ENCODE peak calls at places on chromosomes 13 and 19, in five cellular contexts. R is SIG-M5; C is non-pigmented ciliary epithelial cell; S is stimulated activated CD8-positive, alpha-beta memory T cell treated with anti-CD3 and anti-CD28 coated beads, Interleukin-7, amount 100 ng/mL, for 1 hour; Q is ELR. G is an unnamed sample.

GRCh38 chr13:104015646-104016396 is 949.6 kb upstream of the SLC10A2 start:
- DNase-seq in R (no peak), C (peak; percentile 89), S (no peak), Q (no peak), G (no peak)

GRCh38 chr13:51585234-51585672 is 991 bp downstream of the WDFY2 start:
- DNase-seq in R (peak; percentile 43), C (no peak), S (no peak), Q (peak; percentile 38), G (peak; percentile 5)

GRCh38 chr13:23724196-23724970 is 154.2 kb downstream of the TNFRSF19 start:
- DNase-seq in R (no peak), C (no peak), S (no peak), Q (peak; percentile 69), G (peak; percentile 7)

GRCh38 chr19:6138066-6138465 is 2.6 kb downstream of the ACSBG2 start:
- DNase-seq in R (no peak), C (no peak), S (no peak), Q (no peak), G (no peak)

GRCh38 chr19:57280913-57281425 is 684 bp downstream of the ZNF460 start:
- DNase-seq in R (no peak), C (no peak), S (no peak), Q (peak; percentile 37), G (peak; percentile 16)

GRCh38 chr13:113756441-113757097 is 2.5 kb upstream of the TMEM255B start:
- DNase-seq in R (no peak), C (no peak), S (no peak), Q (peak; percentile 23), G (no peak)

GRCh38 chr13:29481603-29482002 is 113.9 kb downstream of the SLC7A1 start:
- DNase-seq in R (no peak), C (no peak), S (no peak), Q (no peak), G (no peak)

GRCh38 chr13:94657167-94657566 is 55.2 kb downstream of the SOX21 start:
- DNase-seq in R (no peak), C (no peak), S (no peak), Q (peak; percentile 61), G (peak; percentile 9)

GRCh38 chr13:20713751-20714150 is 10.3 kb downstream of the IL17D start:
- DNase-seq in R (no peak), C (no peak), S (no peak), Q (peak; percentile 80), G (peak; percentile 84)

GRCh38 chr19:3555653-3556422 is 1.5 kb downstream of the MFSD12 start:
- DNase-seq in R (no peak), C (no peak), S (no peak), Q (no peak), G (no peak)

GRCh38 chr19:13428352-13428751 is 77.9 kb downstream of the CACNA1A start:
- DNase-seq in R (no peak), C (no peak), S (no peak), Q (peak; percentile 56), G (peak; percentile 39)

GRCh38 chr13:99033814-99034213 is 56.0 kb upstream of the DOCK9 start:
- DNase-seq in R (no peak), C (no peak), S (no peak), Q (peak; percentile 72), G (no peak)

GRCh38 chr13:53098455-53098854 is 69.8 kb downstream of the OLFM4 start:
- DNase-seq in R (no peak), C (no peak), S (no peak), Q (no peak), G (no peak)

GRCh38 chr19:55467236-55468053 is 2.9 kb upstream of the C19orf85 start:
- DNase-seq in R (no peak), C (no peak), S (peak; percentile 46), Q (peak; percentile 61), G (peak; percentile 65)

GRCh38 chr13:73844986-73845385 is 289.2 kb downstream of the KLF12 start:
- DNase-seq in R (no peak), C (no peak), S (no peak), Q (no peak), G (no peak)

GRCh38 chr19:28615966-28616365 is 597.0 kb downstream of the UQCRFS1 start:
- DNase-seq in R (no peak), C (no peak), S (no peak), Q (no peak), G (no peak)

GRCh38 chr19:38395381-38396127 is 7.1 kb downstream of the SPRED3 start:
- DNase-seq in R (no peak), C (no peak), S (no peak), Q (no peak), G (no peak)

GRCh38 chr19:10379880-10380310 is 477 bp downstream of the TYK2 start:
- DNase-seq in R (no peak), C (no peak), S (no peak), Q (peak; percentile 30), G (no peak)

GRCh38 chr13:111916201-111916600 is 150.7 kb upstream of the SOX1 start:
- DNase-seq in R (no peak), C (no peak), S (no peak), Q (no peak), G (no peak)

GRCh38 chr13:29758591-29759114 is 91.8 kb downstream of the UBL3 start:
- DNase-seq in R (peak; percentile 90), C (no peak), S (peak; percentile 8), Q (peak; percentile 14), G (peak; percentile 87)

GRCh38 chr19:17170538-17171297 is 44.4 kb upstream of the USE1 start:
- DNase-seq in R (no peak), C (no peak), S (no peak), Q (no peak), G (no peak)

GRCh38 chr13:49551245-49551644 is 34.1 kb downstream of the RCBTB1 start:
- DNase-seq in R (no peak), C (no peak), S (no peak), Q (no peak), G (no peak)

GRCh38 chr13:63279136-63279535 is 1863.5 kb upstream of the PCDH20 start:
- DNase-seq in R (no peak), C (no peak), S (no peak), Q (peak; percentile 1), G (no peak)

GRCh38 chr13:34942732-34943674 is 933 bp downstream of the NBEA start:
- DNase-seq in R (no peak), C (no peak), S (no peak), Q (peak; percentile 32), G (peak; percentile 31)

GRCh38 chr13:111202745-111203144 is 87.6 kb downstream of the ARHGEF7 start:
- DNase-seq in R (no peak), C (peak; percentile 88), S (no peak), Q (peak; percentile 77), G (peak; percentile 43)

GRCh38 chr19:15280048-15280725 is 47.9 kb upstream of the EPHX3 start:
- DNase-seq in R (no peak), C (no peak), S (no peak), Q (no peak), G (no peak)

GRCh38 chr13:24737042-24737441 is 26.9 kb upstream of the RNF17 start:
- DNase-seq in R (no peak), C (no peak), S (no peak), Q (no peak), G (no peak)